ENCODE peak calls at places on chromosomes 11 and 22, in seven cellular contexts. One of them, this sample, is unnamed.
A peak's percentile ranks its signal among the peaks of the same experiment; 100 is the strongest.

GRCh38 chr22:18032455-18033101 is 8.2 kb upstream of the MICAL3 start:
- DNase-seq in A549: no peak
- DNase-seq in AG09309: no peak
- DNase-seq in cardiac muscle cell: peak; percentile 36
- DNase-seq in heart right ventricle: no peak
- DNase-seq in astrocyte of the spinal cord: peak; percentile 64
- DNase-seq in CD14-positive monocyte: no peak
- DNase-seq in this sample: no peak

GRCh38 chr22:50304528-50305392 is 2.7 kb downstream of the PLXNB2 start:
- DNase-seq in A549: no peak
- DNase-seq in AG09309: no peak
- DNase-seq in cardiac muscle cell: peak; percentile 51
- DNase-seq in heart right ventricle: peak; percentile 54
- DNase-seq in astrocyte of the spinal cord: peak; percentile 27
- DNase-seq in CD14-positive monocyte: peak; percentile 96
- DNase-seq in this sample: no peak

GRCh38 chr22:44497904-44498242 is at the start of gene RTL6:
- DNase-seq in A549: no peak
- DNase-seq in AG09309: no peak
- DNase-seq in cardiac muscle cell: no peak
- DNase-seq in heart right ventricle: no peak
- DNase-seq in astrocyte of the spinal cord: no peak
- DNase-seq in CD14-positive monocyte: no peak
- DNase-seq in this sample: no peak

GRCh38 chr11:69509846-69510390 is 28.5 kb downstream of the LINC01488 start:
- DNase-seq in A549: no peak
- DNase-seq in AG09309: no peak
- DNase-seq in cardiac muscle cell: no peak
- DNase-seq in heart right ventricle: no peak
- DNase-seq in astrocyte of the spinal cord: no peak
- DNase-seq in CD14-positive monocyte: no peak
- DNase-seq in this sample: no peak

GRCh38 chr11:69813839-69814238 is 5.4 kb downstream of the FGF3 start:
- DNase-seq in A549: no peak
- DNase-seq in AG09309: no peak
- DNase-seq in cardiac muscle cell: no peak
- DNase-seq in heart right ventricle: no peak
- DNase-seq in astrocyte of the spinal cord: no peak
- DNase-seq in CD14-positive monocyte: no peak
- DNase-seq in this sample: no peak

GRCh38 chr11:111541209-111542061 is 915 bp downstream of the LAYN start:
- DNase-seq in A549: no peak
- DNase-seq in AG09309: no peak
- DNase-seq in cardiac muscle cell: peak; percentile 94
- DNase-seq in heart right ventricle: peak; percentile 43
- DNase-seq in astrocyte of the spinal cord: peak; percentile 82
- DNase-seq in CD14-positive monocyte: no peak
- DNase-seq in this sample: peak; percentile 54

GRCh38 chr22:27624705-27625104 is 176.9 kb downstream of the MN1 start:
- DNase-seq in A549: no peak
- DNase-seq in AG09309: no peak
- DNase-seq in cardiac muscle cell: no peak
- DNase-seq in heart right ventricle: no peak
- DNase-seq in astrocyte of the spinal cord: peak; percentile 9
- DNase-seq in CD14-positive monocyte: no peak
- DNase-seq in this sample: no peak

GRCh38 chr11:129910360-129910759 is 15.0 kb upstream of the NFRKB start:
- DNase-seq in A549: no peak
- DNase-seq in AG09309: no peak
- DNase-seq in cardiac muscle cell: no peak
- DNase-seq in heart right ventricle: no peak
- DNase-seq in astrocyte of the spinal cord: no peak
- DNase-seq in CD14-positive monocyte: no peak
- DNase-seq in this sample: no peak

GRCh38 chr11:77141034-77141433 is 13.0 kb downstream of the MYO7A start:
- DNase-seq in A549: no peak
- DNase-seq in AG09309: peak; percentile 27
- DNase-seq in cardiac muscle cell: peak; percentile 63
- DNase-seq in heart right ventricle: no peak
- DNase-seq in astrocyte of the spinal cord: peak; percentile 55
- DNase-seq in CD14-positive monocyte: no peak
- DNase-seq in this sample: no peak

GRCh38 chr11:69348414-69349235 is 54.7 kb downstream of the MYEOV start:
- DNase-seq in A549: no peak
- DNase-seq in AG09309: no peak
- DNase-seq in cardiac muscle cell: no peak
- DNase-seq in heart right ventricle: no peak
- DNase-seq in astrocyte of the spinal cord: no peak
- DNase-seq in CD14-positive monocyte: no peak
- DNase-seq in this sample: no peak

GRCh38 chr11:67544591-67545242 is 21.5 kb upstream of the CABP2 start:
- DNase-seq in A549: no peak
- DNase-seq in AG09309: no peak
- DNase-seq in cardiac muscle cell: no peak
- DNase-seq in heart right ventricle: no peak
- DNase-seq in astrocyte of the spinal cord: peak; percentile 20
- DNase-seq in CD14-positive monocyte: no peak
- DNase-seq in this sample: no peak

GRCh38 chr11:68950776-68951175 is 30.0 kb downstream of the MRGPRD start:
- DNase-seq in A549: no peak
- DNase-seq in AG09309: no peak
- DNase-seq in cardiac muscle cell: no peak
- DNase-seq in heart right ventricle: no peak
- DNase-seq in astrocyte of the spinal cord: no peak
- DNase-seq in CD14-positive monocyte: no peak
- DNase-seq in this sample: no peak

GRCh38 chr22:28143961-28144745 is 225.1 kb upstream of the PITPNB start:
- DNase-seq in A549: no peak
- DNase-seq in AG09309: no peak
- DNase-seq in cardiac muscle cell: no peak
- DNase-seq in heart right ventricle: no peak
- DNase-seq in astrocyte of the spinal cord: no peak
- DNase-seq in CD14-positive monocyte: no peak
- DNase-seq in this sample: no peak

GRCh38 chr11:23236846-23237550 is 376.7 kb upstream of the CCDC179 start:
- DNase-seq in A549: no peak
- DNase-seq in AG09309: no peak
- DNase-seq in cardiac muscle cell: peak; percentile 75
- DNase-seq in heart right ventricle: no peak
- DNase-seq in astrocyte of the spinal cord: no peak
- DNase-seq in CD14-positive monocyte: no peak
- DNase-seq in this sample: no peak

GRCh38 chr11:104127828-104128227 is 36.1 kb downstream of the PDGFD start:
- DNase-seq in A549: no peak
- DNase-seq in AG09309: no peak
- DNase-seq in cardiac muscle cell: peak; percentile 64
- DNase-seq in heart right ventricle: no peak
- DNase-seq in astrocyte of the spinal cord: no peak
- DNase-seq in CD14-positive monocyte: no peak
- DNase-seq in this sample: no peak

GRCh38 chr22:37746366-37747089 is 49.7 kb downstream of the TRIOBP start:
- DNase-seq in A549: no peak
- DNase-seq in AG09309: no peak
- DNase-seq in cardiac muscle cell: no peak
- DNase-seq in heart right ventricle: no peak
- DNase-seq in astrocyte of the spinal cord: no peak
- DNase-seq in CD14-positive monocyte: no peak
- DNase-seq in this sample: peak; percentile 37

GRCh38 chr11:9562716-9563115 is 10.8 kb upstream of the WEE1 start:
- DNase-seq in A549: no peak
- DNase-seq in AG09309: no peak
- DNase-seq in cardiac muscle cell: no peak
- DNase-seq in heart right ventricle: no peak
- DNase-seq in astrocyte of the spinal cord: no peak
- DNase-seq in CD14-positive monocyte: no peak
- DNase-seq in this sample: no peak

GRCh38 chr11:3644817-3645235 is at the start of gene ART1:
- DNase-seq in A549: peak; percentile 35
- DNase-seq in AG09309: no peak
- DNase-seq in cardiac muscle cell: peak; percentile 5
- DNase-seq in heart right ventricle: peak; percentile 28
- DNase-seq in astrocyte of the spinal cord: no peak
- DNase-seq in CD14-positive monocyte: no peak
- DNase-seq in this sample: no peak

GRCh38 chr11:34052608-34053160 is 1.2 kb downstream of the CAPRIN1 start:
- DNase-seq in A549: no peak
- DNase-seq in AG09309: no peak
- DNase-seq in cardiac muscle cell: no peak
- DNase-seq in heart right ventricle: no peak
- DNase-seq in astrocyte of the spinal cord: no peak
- DNase-seq in CD14-positive monocyte: no peak
- DNase-seq in this sample: peak; percentile 20

GRCh38 chr11:34050967-34051348 is 573 bp upstream of the CAPRIN1 start:
- DNase-seq in A549: no peak
- DNase-seq in AG09309: no peak
- DNase-seq in cardiac muscle cell: peak; percentile 63
- DNase-seq in heart right ventricle: no peak
- DNase-seq in astrocyte of the spinal cord: no peak
- DNase-seq in CD14-positive monocyte: no peak
- DNase-seq in this sample: no peak

GRCh38 chr11:34052036-34052607 is 591 bp downstream of the CAPRIN1 start:
- DNase-seq in A549: peak; percentile 86
- DNase-seq in AG09309: peak; percentile 39
- DNase-seq in cardiac muscle cell: peak; percentile 93
- DNase-seq in heart right ventricle: peak; percentile 94
- DNase-seq in astrocyte of the spinal cord: peak; percentile 85
- DNase-seq in CD14-positive monocyte: peak; percentile 82
- DNase-seq in this sample: peak; percentile 94

GRCh38 chr11:34050536-34050935 is 995 bp upstream of the CAPRIN1 start:
- DNase-seq in A549: no peak
- DNase-seq in AG09309: no peak
- DNase-seq in cardiac muscle cell: peak; percentile 80
- DNase-seq in heart right ventricle: no peak
- DNase-seq in astrocyte of the spinal cord: peak; percentile 46
- DNase-seq in CD14-positive monocyte: no peak
- DNase-seq in this sample: no peak

GRCh38 chr11:34051349-34052035 is at the start of gene CAPRIN1:
- DNase-seq in A549: peak; percentile 89
- DNase-seq in AG09309: no peak
- DNase-seq in cardiac muscle cell: peak; percentile 93
- DNase-seq in heart right ventricle: peak; percentile 89
- DNase-seq in astrocyte of the spinal cord: peak; percentile 88
- DNase-seq in CD14-positive monocyte: peak; percentile 73
- DNase-seq in this sample: peak; percentile 87
- TF ChIP-seq CTCF in A549: no peak
- TF ChIP-seq CTCF in AG09309: no peak
- TF ChIP-seq CTCF in cardiac muscle cell: no peak
- TF ChIP-seq CTCF in heart right ventricle: no peak
- TF ChIP-seq CTCF in astrocyte of the spinal cord: no peak
- TF ChIP-seq CTCF in CD14-positive monocyte: no peak
- TF ChIP-seq CTCF in this sample: no peak

GRCh38 chr11:71563401-71563800 is 2.0 kb upstream of the KRTAP5-10 start:
- DNase-seq in A549: peak; percentile 67
- DNase-seq in AG09309: peak; percentile 32
- DNase-seq in cardiac muscle cell: peak; percentile 63
- DNase-seq in heart right ventricle: no peak
- DNase-seq in astrocyte of the spinal cord: peak; percentile 7
- DNase-seq in CD14-positive monocyte: no peak
- DNase-seq in this sample: peak; percentile 23
- TF ChIP-seq CTCF in A549: peak; percentile 35
- TF ChIP-seq CTCF in AG09309: peak; percentile 50
- TF ChIP-seq CTCF in cardiac muscle cell: peak; percentile 57
- TF ChIP-seq CTCF in heart right ventricle: peak; percentile 42
- TF ChIP-seq CTCF in astrocyte of the spinal cord: peak; percentile 37
- TF ChIP-seq CTCF in CD14-positive monocyte: peak; percentile 44
- TF ChIP-seq CTCF in this sample: peak; percentile 23

DNA sequence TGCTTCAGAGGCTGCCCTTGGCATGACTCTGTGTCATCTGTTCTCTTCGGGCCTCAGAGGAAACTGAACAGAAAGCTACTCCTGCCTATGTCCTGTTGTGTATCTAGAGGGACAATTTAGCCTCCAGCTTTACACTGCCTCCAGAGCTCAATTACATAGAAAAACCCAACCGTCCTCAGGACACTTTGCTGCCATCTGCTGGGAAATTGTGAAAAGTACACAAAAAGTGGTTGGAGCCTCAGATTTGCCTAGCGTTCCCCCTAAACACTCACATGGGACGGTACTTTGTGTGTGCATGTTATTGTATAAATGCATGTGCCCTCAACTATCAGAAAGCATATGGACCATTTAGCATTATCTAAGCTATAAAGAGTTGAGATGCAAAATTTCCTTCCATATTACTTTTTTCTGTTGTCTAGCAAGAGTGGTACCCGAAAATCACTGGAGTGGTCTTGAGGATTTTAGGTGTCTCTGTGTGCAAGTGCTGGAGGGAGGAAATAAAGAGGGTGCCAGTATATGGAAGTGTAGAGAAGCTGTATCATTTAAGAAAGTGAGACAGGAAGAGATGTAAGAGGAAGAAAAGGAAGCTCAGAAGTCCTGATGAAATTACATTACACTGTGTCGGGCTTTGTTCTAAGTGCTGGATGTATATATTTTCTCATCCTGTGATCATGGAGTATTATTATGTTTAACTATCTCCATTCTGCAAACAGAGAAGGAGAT is 8.7 kb upstream of the MS4A4E start:
- DNase-seq in A549: no peak
- DNase-seq in AG09309: no peak
- DNase-seq in cardiac muscle cell: peak; percentile 14
- DNase-seq in heart right ventricle: no peak
- DNase-seq in astrocyte of the spinal cord: no peak
- DNase-seq in CD14-positive monocyte: no peak
- DNase-seq in this sample: peak; percentile 39
- TF ChIP-seq CTCF in A549: peak; percentile 33
- TF ChIP-seq CTCF in AG09309: no peak
- TF ChIP-seq CTCF in cardiac muscle cell: peak; percentile 17
- TF ChIP-seq CTCF in heart right ventricle: no peak
- TF ChIP-seq CTCF in astrocyte of the spinal cord: no peak
- TF ChIP-seq CTCF in CD14-positive monocyte: peak; percentile 82
- TF ChIP-seq CTCF in this sample: peak; percentile 47

DNA sequence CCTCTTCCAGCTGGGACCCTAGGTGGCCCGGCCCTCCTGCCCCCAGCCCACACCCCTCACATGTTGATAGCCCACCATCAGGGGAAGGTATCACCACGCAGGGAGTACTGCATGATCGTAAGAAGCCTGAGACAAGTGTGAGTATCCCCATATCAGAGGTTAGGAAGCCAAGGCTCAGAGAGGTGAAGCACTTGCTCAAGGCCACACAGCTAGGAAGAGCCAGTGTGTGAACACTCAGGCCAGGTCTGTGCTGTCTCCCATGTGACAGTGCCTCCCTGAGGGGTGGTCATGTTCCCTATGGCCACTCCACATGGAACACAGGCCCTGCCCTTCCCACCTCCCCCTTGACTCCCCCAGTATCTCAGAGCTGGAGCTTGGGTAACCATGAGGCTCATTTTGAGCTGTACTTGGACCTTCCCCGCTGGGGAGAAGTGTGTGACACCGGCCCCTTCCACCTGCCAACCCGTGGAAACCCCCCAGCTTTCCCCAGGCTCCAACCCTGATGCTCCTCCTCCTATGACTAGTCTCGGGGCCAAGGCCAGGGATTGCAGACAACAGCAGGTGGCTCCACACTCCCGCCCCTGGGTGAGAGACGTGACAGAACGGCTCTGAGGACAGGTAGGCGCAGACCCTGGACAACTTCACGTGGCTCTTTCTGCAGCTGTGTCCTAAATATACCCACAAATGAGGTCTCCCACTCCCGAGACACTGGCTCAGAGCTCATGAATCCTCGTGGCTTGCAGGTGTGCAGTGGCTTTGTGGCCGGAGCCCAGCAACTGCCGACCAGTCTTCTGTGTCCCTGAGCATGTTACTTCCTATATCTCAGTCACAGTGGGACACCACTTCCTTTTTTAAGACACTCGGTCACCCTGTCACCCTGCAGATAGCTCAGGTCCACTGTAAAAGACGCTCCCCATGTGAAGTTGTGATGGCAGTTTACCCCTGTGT is 55.3 kb downstream of the NECTIN1 start:
- DNase-seq in A549: no peak
- DNase-seq in AG09309: no peak
- DNase-seq in cardiac muscle cell: no peak
- DNase-seq in heart right ventricle: no peak
- DNase-seq in astrocyte of the spinal cord: no peak
- DNase-seq in CD14-positive monocyte: no peak
- DNase-seq in this sample: no peak
- TF ChIP-seq CTCF in A549: no peak
- TF ChIP-seq CTCF in AG09309: no peak
- TF ChIP-seq CTCF in cardiac muscle cell: no peak
- TF ChIP-seq CTCF in heart right ventricle: no peak
- TF ChIP-seq CTCF in astrocyte of the spinal cord: no peak
- TF ChIP-seq CTCF in CD14-positive monocyte: no peak
- TF ChIP-seq CTCF in this sample: no peak

This sample was measured in nephron progenitor cell.